ENCODE peak calls at places on chromosomes 2 and 18, in six cellular contexts. N, P, K, X, J and D are unnamed samples.
A peak's percentile ranks its signal among the peaks of the same experiment; 100 is the strongest.

GRCh38 chr18:24271381-24272331 is 126.0 kb downstream of the OSBPL1A start:
- DNase-seq in N (peak; percentile 24), K (peak; percentile 44), X (peak; percentile 78), P (peak; percentile 78), J (peak; percentile 73), D (peak; percentile 68)

GRCh38 chr2:66869076-66869475 is 434.2 kb downstream of the MEIS1 start:
- DNase-seq in J (no peak), N (no peak), P (no peak), K (no peak), X (peak; percentile 61), D (no peak)

GRCh38 chr18:27785815-27786537 is 391.0 kb downstream of the CDH2 start:
- DNase-seq in P (peak; percentile 100), J (no peak), X (no peak), N (no peak), K (no peak), D (peak; percentile 33)

GRCh38 chr2:120825370-120826259 is 89.9 kb downstream of the GLI2 start:
- DNase-seq in K (no peak), J (no peak), X (peak; percentile 86), P (no peak), N (no peak), D (peak; percentile 78)

GRCh38 chr2:218301176-218301819 is 9.0 kb upstream of the TMBIM1 start:
- DNase-seq in X (peak; percentile 91), P (peak; percentile 68), N (peak; percentile 81), J (peak; percentile 91), K (no peak), D (peak; percentile 87)

GRCh38 chr2:74457549-74458131 is 598 bp upstream of the WBP1 start:
- DNase-seq in J (peak; percentile 57), K (no peak), P (peak; percentile 74), X (no peak), N (peak; percentile 86), D (peak; percentile 92)

GRCh38 chr2:42337356-42337820 is 23.6 kb downstream of the COX7A2L start:
- DNase-seq in X (no peak), P (no peak), J (no peak), K (no peak), N (no peak), D (no peak)

GRCh38 chr2:136126021-136126420 is 8.1 kb upstream of the CXCR4 start:
- DNase-seq in J (no peak), P (peak; percentile 56), N (peak; percentile 71), K (no peak), X (no peak), D (peak; percentile 23)

GRCh38 chr2:100253786-100254185 is 68.5 kb downstream of the LONRF2 start:
- DNase-seq in K (no peak), X (no peak), J (no peak), N (no peak), P (no peak), D (no peak)

GRCh38 chr2:190121971-190122370 is 59.4 kb upstream of the MSTN start:
- DNase-seq in K (peak; percentile 5), P (no peak), X (peak; percentile 40), N (no peak), J (no peak), D (no peak)

GRCh38 chr2:96113951-96114350 is 2.4 kb downstream of the ADRA2B start:
- DNase-seq in N (no peak), X (no peak), K (no peak), P (no peak), J (no peak), D (no peak)

GRCh38 chr2:10256031-10256524 is 46.6 kb upstream of the HPCAL1 start:
- DNase-seq in P (no peak), X (no peak), N (no peak), K (no peak), J (no peak), D (no peak)